ENCODE peak calls at places on chromosomes 7 and 10, in seven cellular contexts. K is A549; M is neuronal stem cell; S is PC-3; Q is body of pancreas; G is Peyer's patch; D is CD4-positive, alpha-beta memory T cell. O is an unnamed sample. For H3K4me1, the result is how much of the 10 kb centered on the place peaks cover.

GRCh38 chr10:15461353-15462108 is 90.4 kb upstream of the FAM171A1 start:
- DNase-seq in M (no peak), D (no peak), G (no peak), S (peak), K (peak), Q (peak), O (no peak)

GRCh38 chr7:149838224-149838991 is at the start of gene ZNF862:
- DNase-seq in D (peak), M (peak), Q (peak), S (peak), K (peak), G (peak), O (peak)

GRCh38 chr10:22712246-22712958 is 2.0 kb downstream of the PIP4K2A start:
- DNase-seq in K (no peak), S (peak), D (no peak), G (no peak), Q (no peak), M (no peak), O (no peak)

GRCh38 chr7:102424129-102424551 is 9.2 kb upstream of the ORAI2 start:
- DNase-seq in S (no peak), G (no peak), D (no peak), Q (no peak), K (no peak), M (no peak), O (no peak)

GRCh38 chr10:391849-392704 is 256.8 kb downstream of the ZMYND11 start:
- DNase-seq in G (no peak), M (no peak), Q (no peak), D (no peak), K (no peak), S (no peak), O (no peak)

GRCh38 chr7:87148332-87148955 is 3.8 kb upstream of the DMTF1 start:
- DNase-seq in D (peak), M (no peak), S (peak), K (peak), G (no peak), Q (no peak), O (no peak)

GRCh38 chr10:84706875-84707274 is 378.5 kb downstream of the CCSER2 start:
- DNase-seq in G (no peak), Q (no peak), K (peak), M (no peak), D (no peak), S (no peak), O (no peak)

GRCh38 chr7:121219031-121219430 is 109.8 kb upstream of the WNT16 start:
- DNase-seq in Q (no peak), K (no peak), M (no peak), G (no peak), D (no peak), S (no peak), O (no peak)

GRCh38 chr10:120969219-120969645 is 118.1 kb downstream of the WDR11 start:
- DNase-seq in K (no peak), S (peak), G (no peak), Q (no peak), D (no peak), M (no peak), O (no peak)

GRCh38 chr10:829241-829640 is 102.3 kb downstream of the LARP4B start:
- DNase-seq in Q (no peak), G (no peak), K (no peak), S (no peak), D (no peak), M (no peak), O (no peak)

GRCh38 chr7:123616244-123616643 is 14.6 kb downstream of the ASB15 start:
- DNase-seq in Q (no peak), S (no peak), K (no peak), D (no peak), G (no peak), M (no peak), O (no peak)

GRCh38 chr7:40306596-40306995 is 171.8 kb downstream of the SUGCT start:
- DNase-seq in M (no peak), K (no peak), Q (no peak), D (no peak), S (peak), G (no peak), O (no peak)

GRCh38 chr10:132932461-132933307 is 9.7 kb downstream of the CFAP46 start:
- DNase-seq in S (no peak), M (no peak), D (no peak), K (no peak), G (no peak), Q (no peak), O (no peak)

GRCh38 chr10:103504181-103504783 is 10.8 kb downstream of the NEURL1 start:
- DNase-seq in G (no peak), Q (peak), S (peak), K (peak), M (no peak), D (peak), O (peak)

GRCh38 chr10:133258066-133258817 is 18.4 kb downstream of the ADAM8 start:
- DNase-seq in M (no peak), K (no peak), Q (peak), S (peak), D (peak), G (no peak), O (peak)

GRCh38 chr7:155660059-155660757 is 15.7 kb downstream of the RBM33 start:
- DNase-seq in D (no peak), S (no peak), Q (no peak), K (peak), M (no peak), G (no peak), O (no peak)

GRCh38 chr10:132945894-132946255 is 3.5 kb upstream of the CFAP46 start:
- DNase-seq in Q (no peak), M (no peak), S (no peak), G (no peak), D (no peak), K (no peak), O (no peak)

GRCh38 chr10:95536017-95536416 is 25.2 kb downstream of the SORBS1 start:
- DNase-seq in S (no peak), G (no peak), Q (no peak), M (no peak), K (no peak), D (no peak), O (no peak)

GRCh38 chr10:91409069-91409868 is 875 bp upstream of the HECTD2 start:
- DNase-seq in G (peak), K (peak), D (no peak), Q (peak), S (peak), M (peak), O (peak)

GRCh38 chr10:75097666-75098285 is 13.7 kb upstream of the SAMD8 start:
- DNase-seq in D (no peak), Q (no peak), G (no peak), S (peak), M (no peak), K (peak), O (no peak)

GRCh38 chr7:139768249-139768824 is 9.5 kb downstream of the HIPK2 start:
- DNase-seq in G (no peak), Q (no peak), D (peak), K (no peak), S (no peak), M (no peak), O (no peak)

GRCh38 chr10:62307635-62308034 is 39.0 kb upstream of the RTKN2 start:
- DNase-seq in G (no peak), M (no peak), K (no peak), S (no peak), Q (no peak), D (no peak), O (no peak)

GRCh38 chr7:32910195-32910594 is 18.6 kb upstream of the KBTBD2 start:
- DNase-seq in D (no peak), M (no peak), G (no peak), K (no peak), Q (no peak), S (no peak), O (no peak)

GRCh38 chr7:111009641-111010040 is 81.3 kb upstream of the LRRN3 start:
- DNase-seq in K (no peak), S (no peak), Q (no peak), G (no peak), D (no peak), M (no peak), O (no peak)

GRCh38 chr10:63256047-63256773 is 123.1 kb downstream of the NRBF2 start:
- DNase-seq in Q (peak), K (no peak), S (no peak), D (no peak), G (no peak), M (no peak), O (no peak)

GRCh38 chr7:13992621-13992982 is 3.1 kb upstream of the ETV1 start:
- DNase-seq in K (no peak), M (no peak), G (no peak), Q (no peak), S (no peak), D (no peak), O (no peak)

GRCh38 chr10:88270871-88271713 is 312.0 kb downstream of the RNLS start:
- DNase-seq in G (no peak), M (no peak), D (peak), S (no peak), Q (peak), K (no peak), O (peak)

GRCh38 chr7:1455241-1455939 is 3.9 kb downstream of the MICALL2 start:
- DNase-seq in K (no peak), D (no peak), G (peak), M (no peak), Q (peak), S (peak), O (peak)

GRCh38 chr10:12243860-12244620 is 48.1 kb downstream of the CDC123 start:
- DNase-seq in D (no peak), M (no peak), Q (no peak), S (no peak), K (no peak), G (no peak), O (no peak)

GRCh38 chr7:108367946-108368345 is 88.3 kb downstream of the NRCAM start:
- DNase-seq in G (no peak), K (no peak), Q (peak), S (no peak), M (no peak), D (no peak), O (no peak)

GRCh38 chr10:128278362-128278761 is 152.1 kb upstream of the MKI67 start:
- DNase-seq in Q (no peak), M (no peak), G (no peak), K (no peak), D (no peak), S (no peak), O (no peak)
- H3K4me3 ChIP-seq in Q (no peak), M (no peak), G (no peak), K (no peak), D (no peak), S (no peak), O (no peak)

GRCh38 chr7:34165927-34166550 is 260.7 kb downstream of the BMPER start:
- DNase-seq in D (no peak), S (peak), K (peak), G (no peak), Q (no peak), M (no peak), O (peak)
- H3K4me1 ChIP-seq in D (under half), S (under half), K (under half), G (under half), Q (under half), M (under half), O (under half)

GRCh38 chr7:22271311-22271710 is 85.6 kb downstream of the RAPGEF5 start:
- DNase-seq in M (no peak), K (no peak), S (no peak), G (no peak), D (no peak), Q (no peak), O (no peak)
- H3K4me3 ChIP-seq in M (no peak), K (no peak), S (no peak), G (no peak), D (no peak), Q (no peak), O (no peak)

DNA sequence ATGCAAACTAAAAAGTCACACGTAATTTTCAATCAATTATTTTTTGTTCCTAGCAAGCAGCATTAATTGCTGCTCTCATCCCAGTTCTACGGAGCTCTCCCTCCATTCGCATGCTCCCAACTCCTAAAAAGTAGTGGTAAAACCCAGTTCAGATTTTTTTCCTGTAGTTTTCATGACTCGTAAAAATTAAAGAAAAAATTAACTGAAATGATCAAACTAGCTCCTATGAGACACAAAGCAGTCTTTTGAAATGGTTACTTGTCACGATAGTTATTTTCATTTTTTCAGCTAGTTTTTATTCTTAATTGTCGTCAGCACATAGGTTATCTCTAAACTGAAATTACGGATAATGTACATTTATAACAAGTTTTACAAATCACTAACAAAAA is 1.8 kb downstream of the HNRNPA2B1 start:
- DNase-seq in D (no peak), Q (no peak), M (no peak), S (no peak), G (no peak), K (no peak), O (no peak)
- H3K4me1 ChIP-seq in D (half or more), Q (under half), M (under half), S (under half), G (under half), K (under half), O (under half)

GRCh38 chr7:63927261-63927660 is 71.4 kb upstream of the ZNF722 start:
- DNase-seq in D (no peak), Q (no peak), S (no peak), K (no peak), M (no peak), G (no peak), O (no peak)
- H3K4me3 ChIP-seq in D (peak), Q (no peak), S (peak), K (no peak), M (no peak), G (no peak), O (peak)

GRCh38 chr7:94294471-94295131 is 100.1 kb upstream of the COL1A2 start:
- DNase-seq in G (no peak), K (no peak), D (no peak), M (no peak), S (no peak), Q (no peak), O (no peak)
- H3K4me1 ChIP-seq in G (under half), K (under half), D (under half), M (under half), S (under half), Q (under half), O (under half)

DNA sequence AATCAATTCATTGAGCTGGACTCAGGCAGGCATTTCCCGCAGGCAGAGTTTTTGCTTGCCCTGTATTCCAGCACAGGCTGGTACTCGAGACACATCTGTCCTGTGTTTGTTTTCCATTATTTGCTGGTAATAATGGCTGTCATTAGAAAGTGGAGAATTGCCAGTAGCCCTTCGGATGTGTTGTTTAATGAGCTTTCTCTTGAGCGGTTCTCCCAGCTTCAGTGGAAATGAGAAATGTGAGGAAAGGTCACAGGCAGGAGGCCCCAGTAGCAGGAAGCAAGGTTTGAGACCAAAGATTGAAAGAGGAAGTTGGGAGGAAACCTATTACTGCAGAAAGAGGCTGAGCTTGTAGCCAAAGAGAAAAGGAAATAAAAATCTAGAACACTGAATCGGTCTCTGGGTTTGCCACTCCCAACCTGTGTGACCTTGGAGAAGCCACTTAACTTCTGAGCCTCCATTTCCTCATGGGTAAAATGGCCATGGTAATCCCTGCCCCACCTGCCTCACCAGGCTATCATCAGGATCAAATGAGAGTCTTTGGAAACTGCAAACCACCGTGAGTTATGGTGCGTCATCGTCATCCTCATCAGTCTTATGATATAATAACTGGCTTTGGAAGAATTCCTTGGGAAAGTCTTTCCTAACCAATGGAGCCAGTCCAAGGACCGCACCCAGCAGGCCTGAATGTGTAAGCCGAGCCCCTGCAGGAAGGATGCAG is 67.7 kb downstream of the TACR2 start:
- DNase-seq in S (peak), K (peak), Q (peak), D (no peak), G (no peak), M (no peak), O (peak)
- H3K4me3 ChIP-seq in S (peak), K (no peak), Q (no peak), D (no peak), G (no peak), M (no peak), O (no peak)

GRCh38 chr7:44636926-44637325 is 30.5 kb downstream of the OGDH start:
- DNase-seq in Q (no peak), K (no peak), M (no peak), G (no peak), S (no peak), D (no peak), O (no peak)

GRCh38 chr7:44633254-44634186 is 27.1 kb downstream of the OGDH start:
- DNase-seq in K (no peak), Q (peak), S (peak), M (no peak), G (no peak), D (peak), O (peak)

GRCh38 chr7:44636041-44636580 is 29.7 kb downstream of the OGDH start:
- DNase-seq in M (no peak), G (peak), S (no peak), D (no peak), K (no peak), Q (no peak), O (peak)

GRCh38 chr7:44634187-44634838 is 27.9 kb downstream of the OGDH start:
- DNase-seq in S (no peak), D (no peak), G (peak), M (no peak), K (no peak), Q (peak), O (peak)

DNA sequence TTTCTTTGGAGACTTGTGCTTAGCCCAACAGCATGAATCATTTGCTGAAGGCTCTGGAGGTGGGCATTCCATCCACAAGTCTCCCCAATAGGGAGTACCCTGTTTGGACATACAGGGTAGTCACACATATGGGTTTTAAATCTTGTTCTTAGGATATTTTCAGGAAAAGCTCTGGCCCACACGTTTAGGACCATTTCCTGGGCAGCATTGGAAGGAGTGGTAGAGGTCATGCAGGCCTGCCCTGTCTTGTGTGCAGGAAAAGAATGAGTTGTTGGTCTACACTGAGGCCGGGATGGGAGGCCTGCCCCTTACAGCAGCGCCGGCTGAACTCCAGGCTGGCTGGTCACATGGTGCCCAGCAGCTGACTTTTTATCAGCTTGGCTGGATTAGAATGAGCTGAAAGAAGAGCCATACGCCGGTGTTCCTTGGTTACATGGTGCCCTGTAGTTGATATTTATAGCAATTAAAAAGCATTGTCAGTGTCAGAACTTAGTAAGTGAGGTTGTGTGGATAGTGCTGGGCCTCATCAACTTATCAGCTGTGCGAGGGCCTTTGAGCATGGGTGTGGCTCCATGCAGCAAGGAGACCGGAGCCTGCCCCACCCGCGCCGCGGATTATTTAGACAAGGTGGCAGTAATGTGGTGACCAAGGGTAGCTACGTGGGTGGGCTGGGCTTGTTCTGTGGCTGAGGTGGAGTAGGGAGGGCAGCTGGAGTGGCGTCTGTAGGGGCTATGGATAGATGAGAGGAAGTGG is 28.6 kb downstream of the OGDH start:
- DNase-seq in K (no peak), M (no peak), S (no peak), Q (no peak), G (peak), D (peak), O (peak)
- H3K4me1 ChIP-seq in K (under half), M (under half), S (half or more), Q (half or more), G (under half), D (half or more), O (under half)

O was measured in small intestine.